ENCODE peak calls at places on chromosomes 4 and X, in four cellular contexts. D, E, A and F are unnamed samples.

GRCh38 chrX:49077941-49078340 is 1.7 kb downstream of the WDR45 start:
- DNase-seq in D (no peak), E (no peak), A (no peak), F (no peak)

GRCh38 chr4:174283507-174284180 is at the start of the genes CEP44 and FBXO8:
- DNase-seq in D (peak; percentile 50), E (peak; percentile 68), A (peak; percentile 70), F (peak; percentile 64)

GRCh38 chrX:110212299-110212698 is 105.6 kb downstream of the AMMECR1 start:
- DNase-seq in D (peak; percentile 11), E (no peak), A (no peak), F (no peak)

GRCh38 chr4:86848136-86848535 is 1.0 kb downstream of the SLC10A6 start:
- DNase-seq in D (no peak), E (no peak), A (no peak), F (no peak)

GRCh38 chrX:153669174-153669890 is 4.3 kb downstream of the PNCK start:
- DNase-seq in D (peak; percentile 68), E (no peak), A (no peak), F (no peak)

GRCh38 chrX:15838017-15838416 is 16.6 kb downstream of the AP1S2 start:
- DNase-seq in D (peak; percentile 36), E (no peak), A (peak; percentile 4), F (peak; percentile 25)

GRCh38 chr4:123706961-123707360 is 310.4 kb downstream of the SPRY1 start:
- DNase-seq in D (no peak), E (no peak), A (no peak), F (no peak)

GRCh38 chrX:11591712-11592351 is 73.9 kb downstream of the ARHGAP6 start:
- DNase-seq in D (no peak), E (no peak), A (no peak), F (no peak)

GRCh38 chr4:26140150-26140898 is 180.5 kb upstream of the RBPJ start:
- DNase-seq in D (no peak), E (no peak), A (no peak), F (no peak)

GRCh38 chr4:108483077-108483476 is 137.3 kb upstream of the RPL34 start:
- DNase-seq in D (no peak), E (no peak), A (no peak), F (no peak)

GRCh38 chr4:41438564-41438963 is 99.4 kb upstream of the LIMCH1 start:
- DNase-seq in D (no peak), E (no peak), A (no peak), F (no peak)

GRCh38 chr4:141810038-141810701 is 173.8 kb downstream of the IL15 start:
- DNase-seq in D (no peak), E (no peak), A (no peak), F (no peak)

GRCh38 chr4:52100062-52100461 is 49.0 kb downstream of the SPATA18 start:
- DNase-seq in D (no peak), E (no peak), A (no peak), F (no peak)

GRCh38 chrX:147550217-147550616 is 361.5 kb upstream of the FMR1 start:
- DNase-seq in D (no peak), E (no peak), A (peak; percentile 1), F (no peak)

GRCh38 chr4:131093303-131093702 is 1997.4 kb downstream of the C4orf33 start:
- DNase-seq in D (no peak), E (no peak), A (no peak), F (no peak)

GRCh38 chrX:119477812-119478232 is 9.6 kb downstream of the SLC25A5 start:
- DNase-seq in D (peak; percentile 33), E (no peak), A (peak; percentile 85), F (no peak)

GRCh38 chr4:161581262-161581661 is 582.5 kb downstream of the FSTL5 start:
- DNase-seq in D (no peak), E (peak; percentile 4), A (no peak), F (no peak)

GRCh38 chr4:58413849-58414248 is 1303.7 kb upstream of the IGFBP7 start:
- DNase-seq in D (no peak), E (no peak), A (no peak), F (no peak)

GRCh38 chr4:98682719-98683118 is 24.3 kb upstream of the TSPAN5 start:
- DNase-seq in D (peak; percentile 27), E (no peak), A (no peak), F (no peak)

GRCh38 chr4:180635276-180635675 is 1607.9 kb upstream of the TENM3 start:
- DNase-seq in D (no peak), E (no peak), A (no peak), F (peak; percentile 9)

GRCh38 chr4:65798498-65799127 is 128.3 kb upstream of the EPHA5 start:
- DNase-seq in D (no peak), E (no peak), A (no peak), F (no peak)

GRCh38 chr4:763191-763810 is 57.7 kb downstream of the PCGF3 start:
- DNase-seq in D (no peak), E (no peak), A (no peak), F (no peak)

GRCh38 chr4:6549445-6549844 is 25.5 kb upstream of the MAN2B2 start:
- DNase-seq in D (no peak), E (no peak), A (no peak), F (no peak)

GRCh38 chr4:150779707-150780106 is 197.8 kb downstream of the MAB21L2 start:
- DNase-seq in D (no peak), E (no peak), A (no peak), F (no peak)

GRCh38 chr4:116015062-116015461 is 901.6 kb upstream of the NDST4 start:
- DNase-seq in D (no peak), E (no peak), A (no peak), F (no peak)

GRCh38 chr4:93199492-93199891 is 629.1 kb upstream of the ATOH1 start:
- DNase-seq in D (no peak), E (no peak), A (peak; percentile 41), F (peak; percentile 23)

GRCh38 chr4:38177035-38177791 is 217.0 kb downstream of the PTTG2 start:
- DNase-seq in D (no peak), E (no peak), A (no peak), F (no peak)

GRCh38 chr4:38179690-38180299 is 219.6 kb downstream of the PTTG2 start:
- DNase-seq in D (peak; percentile 72), E (peak; percentile 56), A (peak; percentile 65), F (peak; percentile 81)

GRCh38 chr4:38180456-38180855 is 220.3 kb downstream of the PTTG2 start:
- DNase-seq in D (no peak), E (no peak), A (no peak), F (no peak)

GRCh38 chr4:38178666-38178995 is 218.4 kb downstream of the PTTG2 start:
- DNase-seq in D (no peak), E (peak; percentile 50), A (no peak), F (no peak)

GRCh38 chr4:38177792-38178665 is 217.8 kb downstream of the PTTG2 start:
- DNase-seq in D (no peak), E (no peak), A (no peak), F (no peak)
- TF ChIP-seq TCF7 in D (no peak), E (no peak), A (no peak), F (no peak)

GRCh38 chr4:158877069-158877468 is 108.2 kb downstream of the FNIP2 start:
- DNase-seq in D (no peak), E (no peak), A (no peak), F (no peak)

GRCh38 chr4:158875455-158875854 is 106.6 kb downstream of the FNIP2 start:
- DNase-seq in D (no peak), E (no peak), A (no peak), F (no peak)

GRCh38 chr4:158875026-158875425 is 106.2 kb downstream of the FNIP2 start:
- DNase-seq in D (no peak), E (no peak), A (no peak), F (no peak)

GRCh38 chr4:158871050-158871724 is 102.4 kb downstream of the FNIP2 start:
- DNase-seq in D (no peak), E (no peak), A (no peak), F (no peak)

GRCh38 chr4:158873795-158874359 is 105.1 kb downstream of the FNIP2 start:
- DNase-seq in D (no peak), E (no peak), A (peak; percentile 5), F (no peak)
- TF ChIP-seq TCF7 in D (no peak), E (no peak), A (no peak), F (no peak)

GRCh38 chrX:78327370-78328048 is at the start of gene CYSLTR1:
- DNase-seq in D (no peak), E (no peak), A (no peak), F (no peak)

GRCh38 chrX:78322863-78323262 is 4.5 kb downstream of the CYSLTR1 start:
- DNase-seq in D (no peak), E (no peak), A (no peak), F (no peak)

GRCh38 chrX:78316310-78316709 is 11.1 kb downstream of the CYSLTR1 start:
- DNase-seq in D (no peak), E (no peak), A (no peak), F (no peak)

GRCh38 chrX:78321809-78322208 is 5.6 kb downstream of the CYSLTR1 start:
- DNase-seq in D (no peak), E (no peak), A (no peak), F (no peak)
- TF ChIP-seq TCF7 in D (no peak), E (no peak), A (no peak), F (no peak)

GRCh38 chrX:9204560-9204959 is 170.6 kb upstream of the FAM9B start:
- DNase-seq in D (no peak), E (no peak), A (no peak), F (no peak)

GRCh38 chrX:9207142-9207541 is 173.2 kb upstream of the FAM9B start:
- DNase-seq in D (no peak), E (no peak), A (no peak), F (no peak)

GRCh38 chrX:9211269-9211668 is 177.3 kb upstream of the FAM9B start:
- DNase-seq in D (no peak), E (no peak), A (no peak), F (no peak)

GRCh38 chrX:9205599-9206223 is 171.8 kb upstream of the FAM9B start:
- DNase-seq in D (no peak), E (no peak), A (no peak), F (no peak)
- TF ChIP-seq TCF7 in D (no peak), E (no peak), A (no peak), F (no peak)